ENCODE peak calls at places on chromosomes 11 and 22, in six cellular contexts. S is thoracic aorta; T is CD4-positive, CD25-positive, alpha-beta regulatory T cell; J is gastrocnemius medialis; K is transverse colon; B is adrenal gland. R is an unnamed sample.
A peak's percentile ranks its signal among the peaks of the same experiment; 100 is the strongest.

GRCh38 chr22:20395181-20395896 is 1.4 kb downstream of the ZNF74 start:
- DNase-seq in K (no peak), S (no peak), B (no peak), T (no peak), J (no peak), R (no peak)

GRCh38 chr22:17597217-17597616 is 31.3 kb downstream of the ATP6V1E1 start:
- DNase-seq in J (no peak), K (no peak), S (no peak), T (no peak), B (no peak), R (no peak)

GRCh38 chr11:61472282-61472681 is 36.3 kb upstream of the LRRC10B start:
- DNase-seq in B (peak; percentile 59), K (no peak), S (peak; percentile 76), J (peak; percentile 96), T (no peak), R (no peak)

GRCh38 chr11:64060861-64061444 is 25.2 kb downstream of the FLRT1 start:
- DNase-seq in T (peak; percentile 19), S (no peak), J (no peak), K (peak; percentile 29), B (peak; percentile 25), R (no peak)

GRCh38 chr11:25650319-25650718 is 681.6 kb upstream of the ANO3 start:
- DNase-seq in S (no peak), J (no peak), B (no peak), T (no peak), K (no peak), R (no peak)

GRCh38 chr11:19553683-19554333 is 158.8 kb upstream of the NAV2 start:
- DNase-seq in S (peak; percentile 50), B (peak; percentile 84), J (peak; percentile 64), T (peak; percentile 28), K (peak; percentile 88), R (peak; percentile 95)

GRCh38 chr11:64799256-64799924 is 3.6 kb downstream of the MAP4K2 start:
- DNase-seq in K (no peak), S (no peak), J (no peak), T (no peak), B (no peak), R (no peak)

GRCh38 chr11:134097146-134097545 is 28.3 kb downstream of the JAM3 start:
- DNase-seq in B (no peak), S (no peak), T (no peak), J (no peak), K (no peak), R (no peak)

GRCh38 chr11:129373489-129373953 is 2.1 kb upstream of the BARX2 start:
- DNase-seq in B (no peak), S (no peak), K (no peak), J (no peak), T (no peak), R (no peak)
- H3K4me3 ChIP-seq in B (no peak overlapping the region), S (peak overlapping the region; percentile 63), K (peak overlapping the region; percentile 36), J (peak overlapping the region; percentile 25), T (no peak overlapping the region), R (no peak overlapping the region)

GRCh38 chr11:47847537-47847891 is 636 bp downstream of the NUP160 start:
- DNase-seq in J (no peak), T (no peak), S (no peak), K (no peak), B (no peak), R (no peak)
- H3K27ac ChIP-seq in J (peak overlapping the region; percentile 94), T (peak overlapping the region; percentile 91), S (peak overlapping the region; percentile 90), K (peak overlapping the region; percentile 95), B (peak overlapping the region; percentile 93), R (peak overlapping the region; percentile 90)

DNA sequence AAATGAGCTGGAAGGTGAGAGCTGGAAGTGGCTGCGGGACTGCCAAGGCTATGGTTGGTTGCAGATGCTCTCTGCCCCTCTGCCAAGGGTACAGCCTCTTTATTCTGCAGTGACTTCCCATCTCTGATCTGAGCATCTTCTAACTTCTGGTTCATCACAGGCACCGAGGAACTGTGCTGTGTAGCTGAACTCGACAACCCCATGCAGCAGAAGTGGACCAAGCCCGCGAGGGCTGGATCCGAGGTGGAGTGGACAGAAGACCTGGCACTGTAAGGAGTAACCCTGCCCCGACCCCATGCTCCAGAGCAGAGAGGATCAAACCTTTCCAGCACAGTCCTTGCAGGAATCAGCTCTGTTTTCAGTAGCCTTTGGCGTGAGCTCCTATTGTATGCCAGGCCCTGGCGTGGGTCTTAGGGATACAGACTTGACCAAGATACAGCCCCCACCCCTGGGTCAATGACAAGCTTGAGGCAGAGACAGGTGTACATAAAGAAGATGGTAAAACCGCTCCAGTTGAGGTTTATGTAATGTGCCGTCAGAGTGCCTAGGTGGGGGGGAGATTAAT is 4.3 kb downstream of the C2CD2L start:
- DNase-seq in K (no peak), B (no peak), J (no peak), S (no peak), T (no peak), R (no peak)
- H3K4me1 ChIP-seq in K (peaks cover 26% of the 10 kb centered on the region), B (peaks cover 27% of the 10 kb centered on the region), J (peaks cover 19% of the 10 kb centered on the region), S (peaks cover 31% of the 10 kb centered on the region), T (peaks cover 45% of the 10 kb centered on the region), R (peaks cover 4% of the 10 kb centered on the region)

DNA sequence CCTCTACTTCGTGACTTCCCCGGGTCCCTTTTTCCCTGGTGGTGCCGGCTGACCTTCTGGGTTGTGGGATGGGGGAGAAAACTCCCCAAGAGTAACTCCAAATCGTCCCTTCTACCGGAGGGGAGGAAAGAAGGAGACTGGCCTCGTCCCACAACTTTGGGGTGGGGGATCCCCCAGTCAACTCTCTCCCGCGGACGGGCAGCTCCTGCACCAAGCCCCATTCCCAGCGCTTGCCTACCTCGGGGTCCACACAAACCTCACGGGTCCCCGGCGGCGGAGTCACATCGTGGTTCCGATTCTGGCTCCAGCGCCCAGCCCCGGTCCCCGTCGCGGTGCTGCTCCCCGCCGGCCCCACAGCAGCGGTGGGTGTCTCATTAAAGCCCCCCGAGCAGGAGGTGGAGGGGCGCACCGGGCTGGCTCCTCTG is 317 bp downstream of the BDNF start:
- DNase-seq in S (no peak), T (no peak), K (no peak), B (no peak), J (no peak), R (peak; percentile 14)
- H3K4me3 ChIP-seq in S (peak overlapping the region; percentile 80), T (no peak overlapping the region), K (peak overlapping the region; percentile 39), B (peak overlapping the region; percentile 21), J (peak overlapping the region; percentile 63), R (peak overlapping the region; percentile 66)

DNA sequence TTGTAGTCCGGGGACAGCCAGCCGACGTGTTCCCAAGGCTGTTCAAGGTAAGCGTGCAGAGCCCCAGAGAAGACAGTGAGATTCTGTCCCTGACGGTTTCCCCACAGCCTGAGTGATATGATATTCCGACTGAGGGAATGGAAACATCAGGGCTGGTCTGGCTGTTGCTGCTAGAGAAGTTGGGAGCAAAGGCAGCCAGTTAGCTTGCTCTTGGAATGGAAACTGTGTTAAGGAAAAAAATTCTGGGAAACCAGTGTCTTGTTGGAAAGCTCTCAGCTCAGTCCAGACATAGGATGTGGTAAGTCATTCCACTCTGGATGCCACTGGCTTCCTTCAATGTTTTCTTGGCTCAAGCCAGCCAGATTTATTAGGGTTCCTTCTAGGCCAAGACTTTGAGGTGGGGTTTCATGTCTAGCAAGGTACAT is 8.8 kb downstream of the CRY2 start:
- DNase-seq in K (no peak), T (no peak), J (no peak), S (no peak), B (no peak), R (no peak)
- H3K27ac ChIP-seq in K (peak overlapping the region; percentile 76), T (no peak overlapping the region), J (peak overlapping the region; percentile 91), S (peak overlapping the region; percentile 64), B (peak overlapping the region; percentile 65), R (no peak overlapping the region)